ENCODE peak calls at places on chromosomes 1 and 21, in four cellular contexts. I, X, D and W are unnamed samples. For H3K27me3, the result is how much of the 10 kb centered on the place peaks cover.

GRCh38 chr1:94257451-94257850 is 20.1 kb upstream of the ARHGAP29 start:
- DNase-seq in I (no peak), X (no peak), D (no peak), W (no peak)

GRCh38 chr21:43916076-43916475 is 51.1 kb downstream of the AGPAT3 start:
- DNase-seq in I (no peak), X (no peak), D (no peak), W (no peak)

GRCh38 chr1:147580200-147580557 is 38.9 kb downstream of the BCL9 start:
- DNase-seq in I (no peak), X (no peak), D (no peak), W (peak)

GRCh38 chr1:10555635-10556429 is 81.1 kb downstream of the PEX14 start:
- DNase-seq in I (no peak), X (no peak), D (peak), W (no peak)

GRCh38 chr1:116508984-116509980 is 61.5 kb downstream of the CD58 start:
- DNase-seq in I (peak), X (peak), D (no peak), W (no peak)

GRCh38 chr1:26340047-26340481 is 13.9 kb downstream of the CRYBG2 start:
- DNase-seq in I (no peak), X (no peak), D (no peak), W (no peak)

GRCh38 chr1:186236921-186237320 is 138.1 kb downstream of the TPR start:
- DNase-seq in I (no peak), X (no peak), D (no peak), W (no peak)

GRCh38 chr1:2192031-2192995 is 2.3 kb downstream of the FAAP20 start:
- DNase-seq in I (no peak), X (no peak), D (no peak), W (no peak)

GRCh38 chr1:186858923-186859322 is 30.2 kb downstream of the PLA2G4A start:
- DNase-seq in I (no peak), X (no peak), D (no peak), W (no peak)

GRCh38 chr1:198019126-198019525 is 102.0 kb downstream of the LHX9 start:
- DNase-seq in I (no peak), X (no peak), D (no peak), W (no peak)

GRCh38 chr21:15324542-15324941 is 259.7 kb upstream of the NRIP1 start:
- DNase-seq in I (no peak), X (no peak), D (no peak), W (no peak)

GRCh38 chr1:210239295-210240155 is 6.9 kb downstream of the SERTAD4 start:
- DNase-seq in I (peak), X (no peak), D (peak), W (no peak)

GRCh38 chr1:99621340-99621901 is 24.5 kb upstream of the PALMD start:
- DNase-seq in I (no peak), X (no peak), D (no peak), W (no peak)

GRCh38 chr1:240070188-240070587 is 21.5 kb upstream of the FMN2 start:
- DNase-seq in I (no peak), X (no peak), D (no peak), W (no peak)

GRCh38 chr1:17586172-17586963 is 46.9 kb downstream of the ARHGEF10L start:
- DNase-seq in I (no peak), X (no peak), D (peak), W (no peak)

GRCh38 chr21:23374155-23374554 is 2233.1 kb downstream of the MRPL39 start:
- DNase-seq in I (no peak), X (no peak), D (no peak), W (no peak)

GRCh38 chr1:65964123-65964522 is 171.4 kb downstream of the PDE4B start:
- DNase-seq in I (no peak), X (no peak), D (no peak), W (no peak)

GRCh38 chr1:81619156-81619555 is 181.6 kb upstream of the ADGRL2 start:
- DNase-seq in I (peak), X (no peak), D (no peak), W (no peak)

GRCh38 chr1:203335503-203335902 is 15.4 kb downstream of the FMOD start:
- DNase-seq in I (no peak), X (no peak), D (no peak), W (no peak)

GRCh38 chr1:56404561-56405030 is 174.8 kb downstream of the PLPP3 start:
- DNase-seq in I (no peak), X (no peak), D (no peak), W (no peak)

GRCh38 chr1:7786785-7787184 is 2.7 kb downstream of the PER3 start:
- DNase-seq in I (no peak), X (no peak), D (no peak), W (no peak)

GRCh38 chr1:14568716-14569115 is 29.8 kb upstream of the KAZN start:
- DNase-seq in I (no peak), X (no peak), D (no peak), W (no peak)

GRCh38 chr21:45331521-45332257 is 44.0 kb upstream of the POFUT2 start:
- DNase-seq in I (no peak), X (no peak), D (no peak), W (no peak)

GRCh38 chr1:153790282-153790995 is 15.2 kb downstream of the SLC27A3 start:
- DNase-seq in I (no peak), X (no peak), D (peak), W (no peak)

GRCh38 chr1:119390499-119390898 is 21.9 kb downstream of the HAO2 start:
- DNase-seq in I (peak), X (no peak), D (no peak), W (no peak)

GRCh38 chr1:60162941-60163340 is 89.4 kb upstream of the C1orf87 start:
- DNase-seq in I (no peak), X (no peak), D (no peak), W (no peak)

GRCh38 chr1:203028784-203029553 is 2.7 kb downstream of the PPFIA4 start:
- DNase-seq in I (no peak), X (no peak), D (peak), W (no peak)

GRCh38 chr1:241817331-241817792 is 30.6 kb upstream of the EXO1 start:
- DNase-seq in I (no peak), X (no peak), D (no peak), W (no peak)

GRCh38 chr1:99677416-99677815 is 31.5 kb downstream of the PALMD start:
- DNase-seq in I (no peak), X (no peak), D (no peak), W (no peak)

GRCh38 chr1:19315378-19316206 is 3.5 kb downstream of the SLC66A1 start:
- DNase-seq in I (no peak), X (no peak), D (no peak), W (no peak)

GRCh38 chr1:100440075-100440809 is 87.9 kb downstream of the CDC14A start:
- DNase-seq in I (peak), X (no peak), D (no peak), W (peak)

GRCh38 chr1:228141871-228142615 is 2.0 kb downstream of the GUK1 start:
- DNase-seq in I (peak), X (no peak), D (no peak), W (no peak)

GRCh38 chr1:212727386-212728181 is 27.9 kb upstream of the BATF3 start:
- DNase-seq in I (no peak), X (no peak), D (no peak), W (no peak)

GRCh38 chr21:33403128-33403785 is at the start of gene IFNGR2:
- DNase-seq in I (no peak), X (no peak), D (peak), W (peak)

GRCh38 chr1:181485276-181486097 is 2.2 kb downstream of the CACNA1E start:
- DNase-seq in I (peak), X (no peak), D (peak), W (peak)

DNA sequence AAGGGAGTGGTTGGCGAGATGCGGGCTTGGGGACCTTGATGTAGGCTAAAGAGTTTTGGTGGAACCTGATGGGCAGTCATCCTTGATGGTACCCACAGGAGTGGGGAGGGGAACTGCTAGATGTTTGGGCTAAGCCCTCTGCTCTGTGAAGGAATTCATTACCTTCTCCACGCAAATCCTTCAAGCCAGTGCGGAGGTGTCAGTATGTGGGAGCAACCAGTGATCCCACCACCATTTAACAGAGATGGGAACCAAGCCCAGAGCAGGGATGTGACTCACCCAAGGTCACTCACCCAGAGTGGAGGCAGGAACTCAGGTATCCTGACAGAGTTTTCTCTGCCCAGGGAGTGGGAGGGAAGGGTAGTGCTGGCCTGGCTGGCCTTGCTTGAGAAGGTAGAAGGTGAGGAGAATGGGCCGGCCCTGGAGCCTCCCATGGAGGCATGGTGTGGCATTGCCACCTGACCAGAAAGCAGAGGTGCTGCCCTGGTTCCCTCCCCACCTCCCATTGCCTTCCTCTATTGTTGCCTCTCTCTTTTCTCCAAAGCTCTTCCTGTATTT is 51.2 kb upstream of the STUM start:
- DNase-seq in I (no peak), X (no peak), D (no peak), W (no peak)
- H3K27me3 ChIP-seq in I (under half), X (under half), D (under half), W (under half)

GRCh38 chr1:219541946-219542345 is 71.0 kb downstream of the ZC3H11B start:
- DNase-seq in I (no peak), X (no peak), D (no peak), W (no peak)
- H3K27me3 ChIP-seq in I (under half), X (under half), D (under half), W (under half)

DNA sequence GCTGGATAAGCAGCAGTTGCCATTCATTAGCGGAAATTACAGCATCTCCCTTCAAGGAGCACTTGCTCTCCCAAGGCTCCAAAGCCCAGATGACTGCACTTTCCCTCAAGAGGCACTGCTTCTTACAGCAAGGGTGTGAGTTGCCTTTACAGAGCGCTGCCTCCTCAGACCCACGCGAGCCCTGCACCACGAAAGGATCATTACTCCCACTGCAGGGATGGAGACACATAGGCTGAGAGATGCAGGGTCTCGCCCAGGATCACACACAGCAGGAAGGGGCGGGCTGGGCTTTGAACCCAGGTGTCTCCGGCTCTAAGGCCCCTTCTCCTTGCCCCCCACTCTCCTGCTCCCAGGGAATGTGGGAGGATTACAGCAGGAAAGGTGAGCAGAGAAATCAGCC is 405.5 kb downstream of the MATN1 start:
- DNase-seq in I (no peak), X (no peak), D (no peak), W (no peak)
- H3K27me3 ChIP-seq in I (under half), X (under half), D (under half), W (under half)

GRCh38 chr1:109392037-109392787 is 5.5 kb downstream of the SORT1 start:
- DNase-seq in I (no peak), X (no peak), D (no peak), W (no peak)
- H3K27me3 ChIP-seq in I (under half), X (under half), D (under half), W (under half)

GRCh38 chr1:5481889-5482288 is 510.3 kb downstream of the NPHP4 start:
- DNase-seq in I (no peak), X (no peak), D (peak), W (no peak)
- H3K27me3 ChIP-seq in I (under half), X (under half), D (under half), W (under half)

DNA sequence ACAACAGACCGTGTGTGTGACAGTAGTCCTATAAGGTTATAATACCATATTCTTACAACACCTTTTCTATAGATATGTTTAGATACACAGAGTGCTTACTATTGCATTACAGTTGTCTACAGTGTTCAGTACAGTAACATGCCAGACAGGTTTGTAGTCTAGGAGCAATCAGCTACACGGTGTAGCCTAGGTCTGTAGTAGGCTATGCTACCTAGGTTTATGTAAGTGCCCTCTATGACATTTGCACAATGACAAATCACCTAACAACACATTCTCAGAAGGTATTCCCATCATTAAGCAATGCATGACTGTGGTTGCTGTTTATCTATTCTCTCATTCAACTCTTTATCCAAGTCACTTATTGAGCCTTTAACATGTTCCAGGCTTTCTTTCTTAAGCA is 1.8 kb upstream of the WLS start:
- DNase-seq in I (no peak), X (no peak), D (no peak), W (no peak)
- H3K27me3 ChIP-seq in I (under half), X (under half), D (under half), W (under half)

DNA sequence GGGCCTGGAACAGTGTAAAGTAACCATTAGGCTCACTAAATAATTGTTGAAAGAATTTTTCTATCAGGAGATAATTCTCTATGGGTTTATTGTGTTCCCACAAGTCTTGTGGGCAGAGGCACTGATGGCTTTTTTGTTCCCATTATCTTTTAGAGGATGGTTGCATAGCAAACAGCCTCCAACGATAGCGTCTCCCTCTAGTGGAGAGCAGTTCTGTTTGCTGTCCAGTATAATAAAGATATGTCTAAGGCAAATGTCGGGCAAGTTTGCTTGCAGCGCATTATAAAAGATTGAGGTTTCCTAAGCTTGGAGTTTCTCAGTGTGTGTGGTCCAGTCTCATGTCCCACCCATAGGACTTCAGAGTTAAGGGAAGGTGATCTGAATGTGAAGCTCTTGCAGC is 1.3 kb upstream of the SLC6A17 start:
- DNase-seq in I (no peak), X (no peak), D (no peak), W (no peak)
- H3K27me3 ChIP-seq in I (under half), X (under half), D (half or more), W (under half)

GRCh38 chr1:1040004-1040991 is 20.4 kb downstream of the AGRN start:
- DNase-seq in I (peak), X (no peak), D (peak), W (peak)

GRCh38 chr1:1041092-1041503 is 21.2 kb downstream of the AGRN start:
- DNase-seq in I (no peak), X (no peak), D (no peak), W (peak)

GRCh38 chr1:1038694-1039093 is 18.8 kb downstream of the AGRN start:
- DNase-seq in I (no peak), X (no peak), D (no peak), W (no peak)

GRCh38 chr1:1037366-1038327 is 17.7 kb downstream of the AGRN start:
- DNase-seq in I (peak), X (no peak), D (no peak), W (no peak)

DNA sequence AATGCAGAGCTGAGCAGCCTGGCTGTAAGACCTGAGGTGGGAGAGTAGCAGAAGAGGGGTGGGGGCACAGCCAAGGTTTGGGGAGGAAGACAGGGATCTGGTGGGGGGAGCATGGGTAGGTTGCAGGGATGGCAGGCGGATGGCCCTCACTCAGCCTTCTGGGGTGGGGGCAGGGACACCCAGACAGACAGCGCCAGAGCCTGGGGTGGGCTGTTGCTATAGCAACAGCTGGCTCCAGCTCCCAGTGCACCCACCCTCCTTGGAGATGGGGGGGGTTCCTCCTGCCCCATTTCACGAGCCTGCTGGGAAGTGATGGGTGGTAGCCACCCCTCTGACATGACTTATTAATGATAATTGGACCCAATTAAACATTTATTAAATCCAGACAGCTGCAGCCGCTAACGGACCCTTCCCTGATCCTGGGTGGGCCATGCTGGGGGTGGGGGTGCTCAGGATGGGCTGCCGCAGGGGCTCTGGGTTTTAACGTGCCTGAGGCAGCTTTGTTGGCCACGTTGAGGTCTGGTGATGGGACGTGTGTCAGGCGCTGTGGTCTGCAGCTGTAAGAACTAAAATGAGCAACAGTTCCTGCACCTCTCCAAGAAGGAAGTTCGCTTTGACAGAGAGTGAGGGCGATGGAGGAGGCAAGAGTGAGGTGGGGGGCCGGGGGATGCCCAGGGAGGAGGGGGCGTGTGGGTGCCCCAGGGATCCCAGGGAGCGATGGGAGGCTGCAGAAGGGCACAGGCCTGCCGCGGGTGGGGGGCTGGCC is 19.4 kb downstream of the AGRN start:
- DNase-seq in I (no peak), X (no peak), D (no peak), W (no peak)
- H3K27me3 ChIP-seq in I (under half), X (under half), D (half or more), W (under half)